ENCODE peak calls at places on chromosomes 6 and 20, in ten cellular contexts. One of them, this sample, is unnamed.

GRCh38 chr6:72636215-72636614 is 14.4 kb downstream of the KCNQ5 start:
- DNase-seq in epithelial cell of esophagus: no peak
- DNase-seq in GM10248: peak
- DNase-seq in neural crest cell: no peak
- DNase-seq in heart right ventricle: no peak
- DNase-seq in BJ: no peak
- DNase-seq in cardiac fibroblast: no peak
- DNase-seq in Peyer's patch: no peak
- DNase-seq in H9: no peak
- DNase-seq in MCF 10A: no peak
- DNase-seq in this sample: no peak

GRCh38 chr6:15501806-15502450 is 160.9 kb downstream of the DTNBP1 start:
- DNase-seq in Peyer's patch: no peak
- DNase-seq in BJ: no peak
- DNase-seq in heart right ventricle: peak
- DNase-seq in neural crest cell: no peak
- DNase-seq in GM10248: no peak
- DNase-seq in cardiac fibroblast: peak
- DNase-seq in MCF 10A: peak
- DNase-seq in H9: no peak
- DNase-seq in epithelial cell of esophagus: peak
- DNase-seq in this sample: peak

GRCh38 chr20:54014301-54014914 is 56.0 kb downstream of the BCAS1 start:
- DNase-seq in cardiac fibroblast: no peak
- DNase-seq in heart right ventricle: no peak
- DNase-seq in MCF 10A: no peak
- DNase-seq in neural crest cell: no peak
- DNase-seq in GM10248: no peak
- DNase-seq in Peyer's patch: no peak
- DNase-seq in H9: no peak
- DNase-seq in BJ: no peak
- DNase-seq in epithelial cell of esophagus: no peak
- DNase-seq in this sample: no peak

GRCh38 chr20:48818481-48818987 is 9.3 kb downstream of the PREX1 start:
- DNase-seq in Peyer's patch: no peak
- DNase-seq in BJ: no peak
- DNase-seq in epithelial cell of esophagus: no peak
- DNase-seq in H9: no peak
- DNase-seq in neural crest cell: no peak
- DNase-seq in heart right ventricle: no peak
- DNase-seq in GM10248: peak
- DNase-seq in cardiac fibroblast: no peak
- DNase-seq in MCF 10A: no peak
- DNase-seq in this sample: no peak

GRCh38 chr6:46325561-46326525 is 155.1 kb upstream of the ENPP5 start:
- DNase-seq in cardiac fibroblast: peak
- DNase-seq in heart right ventricle: peak
- DNase-seq in epithelial cell of esophagus: no peak
- DNase-seq in neural crest cell: no peak
- DNase-seq in MCF 10A: peak
- DNase-seq in Peyer's patch: no peak
- DNase-seq in H9: no peak
- DNase-seq in BJ: peak
- DNase-seq in GM10248: no peak
- DNase-seq in this sample: peak

GRCh38 chr6:69084746-69085335 is 449.8 kb downstream of the ADGRB3 start:
- DNase-seq in heart right ventricle: no peak
- DNase-seq in cardiac fibroblast: peak
- DNase-seq in BJ: no peak
- DNase-seq in H9: no peak
- DNase-seq in epithelial cell of esophagus: no peak
- DNase-seq in Peyer's patch: no peak
- DNase-seq in GM10248: no peak
- DNase-seq in MCF 10A: no peak
- DNase-seq in neural crest cell: no peak
- DNase-seq in this sample: no peak

GRCh38 chr6:157520986-157521664 is 140.1 kb downstream of the ZDHHC14 start:
- DNase-seq in Peyer's patch: no peak
- DNase-seq in neural crest cell: no peak
- DNase-seq in GM10248: no peak
- DNase-seq in heart right ventricle: no peak
- DNase-seq in MCF 10A: no peak
- DNase-seq in epithelial cell of esophagus: no peak
- DNase-seq in H9: no peak
- DNase-seq in BJ: no peak
- DNase-seq in cardiac fibroblast: no peak
- DNase-seq in this sample: no peak

GRCh38 chr20:59775221-59776055 is 158.0 kb downstream of the SYCP2 start:
- DNase-seq in Peyer's patch: peak
- DNase-seq in neural crest cell: no peak
- DNase-seq in H9: peak
- DNase-seq in cardiac fibroblast: no peak
- DNase-seq in epithelial cell of esophagus: no peak
- DNase-seq in MCF 10A: no peak
- DNase-seq in BJ: no peak
- DNase-seq in heart right ventricle: no peak
- DNase-seq in GM10248: no peak
- DNase-seq in this sample: no peak

GRCh38 chr20:49398401-49399144 is 83.9 kb downstream of the KCNB1 start:
- DNase-seq in epithelial cell of esophagus: no peak
- DNase-seq in Peyer's patch: no peak
- DNase-seq in heart right ventricle: no peak
- DNase-seq in neural crest cell: no peak
- DNase-seq in BJ: no peak
- DNase-seq in MCF 10A: no peak
- DNase-seq in cardiac fibroblast: no peak
- DNase-seq in H9: no peak
- DNase-seq in GM10248: no peak
- DNase-seq in this sample: no peak

GRCh38 chr6:147564556-147564955 is 56.1 kb downstream of the SAMD5 start:
- DNase-seq in epithelial cell of esophagus: no peak
- DNase-seq in MCF 10A: no peak
- DNase-seq in heart right ventricle: no peak
- DNase-seq in neural crest cell: no peak
- DNase-seq in BJ: no peak
- DNase-seq in H9: no peak
- DNase-seq in cardiac fibroblast: no peak
- DNase-seq in GM10248: no peak
- DNase-seq in Peyer's patch: no peak
- DNase-seq in this sample: peak

GRCh38 chr6:68559716-68560115 is 75.4 kb upstream of the ADGRB3 start:
- DNase-seq in GM10248: no peak
- DNase-seq in heart right ventricle: no peak
- DNase-seq in epithelial cell of esophagus: peak
- DNase-seq in Peyer's patch: no peak
- DNase-seq in neural crest cell: peak
- DNase-seq in MCF 10A: no peak
- DNase-seq in cardiac fibroblast: no peak
- DNase-seq in BJ: no peak
- DNase-seq in H9: no peak
- DNase-seq in this sample: peak

GRCh38 chr20:12961725-12962124 is 47.0 kb upstream of the SPTLC3 start:
- DNase-seq in cardiac fibroblast: peak
- DNase-seq in BJ: no peak
- DNase-seq in epithelial cell of esophagus: no peak
- DNase-seq in GM10248: no peak
- DNase-seq in neural crest cell: no peak
- DNase-seq in MCF 10A: no peak
- DNase-seq in H9: no peak
- DNase-seq in Peyer's patch: no peak
- DNase-seq in heart right ventricle: no peak
- DNase-seq in this sample: no peak

GRCh38 chr6:24882295-24882694 is 53.5 kb downstream of the RIPOR2 start:
- DNase-seq in neural crest cell: no peak
- DNase-seq in epithelial cell of esophagus: peak
- DNase-seq in BJ: no peak
- DNase-seq in MCF 10A: no peak
- DNase-seq in heart right ventricle: no peak
- DNase-seq in H9: no peak
- DNase-seq in GM10248: no peak
- DNase-seq in cardiac fibroblast: no peak
- DNase-seq in Peyer's patch: no peak
- DNase-seq in this sample: no peak
- TF ChIP-seq CTCF in neural crest cell: no peak
- TF ChIP-seq CTCF in epithelial cell of esophagus: no peak
- TF ChIP-seq CTCF in BJ: peak
- TF ChIP-seq CTCF in MCF 10A: no peak
- TF ChIP-seq CTCF in heart right ventricle: no peak
- TF ChIP-seq CTCF in H9: no peak
- TF ChIP-seq CTCF in GM10248: no peak
- TF ChIP-seq CTCF in cardiac fibroblast: no peak
- TF ChIP-seq CTCF in Peyer's patch: no peak
- TF ChIP-seq CTCF in this sample: no peak

GRCh38 chr6:27472617-27473400 is at the start of gene ZNF184:
- DNase-seq in MCF 10A: peak
- DNase-seq in H9: peak
- DNase-seq in GM10248: peak
- DNase-seq in heart right ventricle: peak
- DNase-seq in cardiac fibroblast: peak
- DNase-seq in BJ: peak
- DNase-seq in Peyer's patch: peak
- DNase-seq in neural crest cell: peak
- DNase-seq in epithelial cell of esophagus: peak
- DNase-seq in this sample: peak
- TF ChIP-seq CTCF in MCF 10A: peak
- TF ChIP-seq CTCF in H9: peak
- TF ChIP-seq CTCF in GM10248: no peak
- TF ChIP-seq CTCF in heart right ventricle: no peak
- TF ChIP-seq CTCF in cardiac fibroblast: no peak
- TF ChIP-seq CTCF in BJ: no peak
- TF ChIP-seq CTCF in Peyer's patch: peak
- TF ChIP-seq CTCF in neural crest cell: no peak
- TF ChIP-seq CTCF in epithelial cell of esophagus: peak
- TF ChIP-seq CTCF in this sample: no peak

GRCh38 chr6:17589402-17590116 is 10.5 kb upstream of the FAM8A1 start:
- DNase-seq in neural crest cell: no peak
- DNase-seq in BJ: peak
- DNase-seq in MCF 10A: peak
- DNase-seq in GM10248: no peak
- DNase-seq in Peyer's patch: no peak
- DNase-seq in epithelial cell of esophagus: peak
- DNase-seq in H9: peak
- DNase-seq in heart right ventricle: no peak
- DNase-seq in cardiac fibroblast: peak
- DNase-seq in this sample: peak
- TF ChIP-seq CTCF in neural crest cell: no peak
- TF ChIP-seq CTCF in BJ: no peak
- TF ChIP-seq CTCF in MCF 10A: no peak
- TF ChIP-seq CTCF in GM10248: no peak
- TF ChIP-seq CTCF in Peyer's patch: peak
- TF ChIP-seq CTCF in epithelial cell of esophagus: peak
- TF ChIP-seq CTCF in H9: no peak
- TF ChIP-seq CTCF in heart right ventricle: no peak
- TF ChIP-seq CTCF in cardiac fibroblast: no peak
- TF ChIP-seq CTCF in this sample: no peak

GRCh38 chr6:39208233-39208720 is 21.0 kb downstream of the KCNK5 start:
- DNase-seq in H9: no peak
- DNase-seq in heart right ventricle: no peak
- DNase-seq in BJ: no peak
- DNase-seq in neural crest cell: no peak
- DNase-seq in Peyer's patch: no peak
- DNase-seq in MCF 10A: no peak
- DNase-seq in epithelial cell of esophagus: no peak
- DNase-seq in cardiac fibroblast: no peak
- DNase-seq in GM10248: no peak
- DNase-seq in this sample: no peak
- TF ChIP-seq CTCF in H9: no peak
- TF ChIP-seq CTCF in heart right ventricle: no peak
- TF ChIP-seq CTCF in BJ: no peak
- TF ChIP-seq CTCF in neural crest cell: no peak
- TF ChIP-seq CTCF in Peyer's patch: no peak
- TF ChIP-seq CTCF in MCF 10A: no peak
- TF ChIP-seq CTCF in epithelial cell of esophagus: no peak
- TF ChIP-seq CTCF in cardiac fibroblast: no peak
- TF ChIP-seq CTCF in GM10248: no peak
- TF ChIP-seq CTCF in this sample: no peak

GRCh38 chr6:64750910-64751309 is 956.1 kb downstream of the EYS start:
- DNase-seq in cardiac fibroblast: no peak
- DNase-seq in BJ: no peak
- DNase-seq in H9: no peak
- DNase-seq in epithelial cell of esophagus: peak
- DNase-seq in MCF 10A: peak
- DNase-seq in neural crest cell: no peak
- DNase-seq in heart right ventricle: no peak
- DNase-seq in GM10248: no peak
- DNase-seq in Peyer's patch: no peak
- DNase-seq in this sample: no peak
- TF ChIP-seq CTCF in cardiac fibroblast: no peak
- TF ChIP-seq CTCF in BJ: no peak
- TF ChIP-seq CTCF in H9: no peak
- TF ChIP-seq CTCF in epithelial cell of esophagus: no peak
- TF ChIP-seq CTCF in MCF 10A: no peak
- TF ChIP-seq CTCF in neural crest cell: no peak
- TF ChIP-seq CTCF in heart right ventricle: no peak
- TF ChIP-seq CTCF in GM10248: no peak
- TF ChIP-seq CTCF in Peyer's patch: no peak
- TF ChIP-seq CTCF in this sample: no peak

GRCh38 chr20:17628101-17628841 is 53.8 kb downstream of the RRBP1 start:
- DNase-seq in neural crest cell: no peak
- DNase-seq in BJ: no peak
- DNase-seq in MCF 10A: no peak
- DNase-seq in GM10248: no peak
- DNase-seq in Peyer's patch: peak
- DNase-seq in H9: no peak
- DNase-seq in heart right ventricle: no peak
- DNase-seq in epithelial cell of esophagus: no peak
- DNase-seq in cardiac fibroblast: no peak
- DNase-seq in this sample: no peak
- TF ChIP-seq CTCF in neural crest cell: no peak
- TF ChIP-seq CTCF in BJ: no peak
- TF ChIP-seq CTCF in MCF 10A: no peak
- TF ChIP-seq CTCF in GM10248: no peak
- TF ChIP-seq CTCF in Peyer's patch: no peak
- TF ChIP-seq CTCF in H9: peak
- TF ChIP-seq CTCF in heart right ventricle: no peak
- TF ChIP-seq CTCF in epithelial cell of esophagus: no peak
- TF ChIP-seq CTCF in cardiac fibroblast: no peak
- TF ChIP-seq CTCF in this sample: no peak

DNA sequence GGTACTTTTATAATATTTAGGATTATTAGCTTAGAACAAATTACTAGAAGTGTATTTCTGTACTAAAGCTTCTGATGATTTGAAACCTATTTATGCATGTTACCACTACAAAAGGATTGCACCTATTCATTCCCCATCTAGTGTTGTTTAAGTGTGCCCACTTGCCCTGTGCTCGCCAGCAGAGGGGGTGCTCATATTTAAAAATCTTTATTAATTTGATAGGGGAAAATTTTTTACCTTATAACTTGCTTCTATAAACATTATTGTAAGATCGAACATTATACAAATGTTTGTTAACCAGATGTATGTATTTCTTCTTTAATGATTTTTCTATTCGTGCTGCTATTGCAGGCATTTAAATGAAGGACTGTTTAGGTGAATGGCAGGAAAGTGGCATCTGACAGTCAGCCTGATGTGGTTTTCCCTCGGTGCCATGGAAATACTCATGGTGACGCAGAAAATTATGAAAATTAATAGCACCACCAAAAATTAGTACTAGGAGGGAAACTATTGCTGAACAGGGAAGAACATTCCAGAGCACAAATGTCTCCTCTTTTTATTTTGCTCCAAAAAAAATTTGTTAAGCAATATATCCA is 44.1 kb upstream of the FNDC1 start:
- DNase-seq in heart right ventricle: no peak
- DNase-seq in neural crest cell: no peak
- DNase-seq in BJ: no peak
- DNase-seq in H9: no peak
- DNase-seq in Peyer's patch: no peak
- DNase-seq in epithelial cell of esophagus: no peak
- DNase-seq in cardiac fibroblast: no peak
- DNase-seq in GM10248: no peak
- DNase-seq in MCF 10A: no peak
- DNase-seq in this sample: no peak
- TF ChIP-seq CTCF in heart right ventricle: peak
- TF ChIP-seq CTCF in neural crest cell: peak
- TF ChIP-seq CTCF in BJ: peak
- TF ChIP-seq CTCF in H9: peak
- TF ChIP-seq CTCF in Peyer's patch: no peak
- TF ChIP-seq CTCF in epithelial cell of esophagus: peak
- TF ChIP-seq CTCF in cardiac fibroblast: peak
- TF ChIP-seq CTCF in GM10248: no peak
- TF ChIP-seq CTCF in MCF 10A: peak
- TF ChIP-seq CTCF in this sample: peak